ENCODE peak calls at places on chromosomes 12 and 14, in eight cellular contexts. K is CD8-positive, alpha-beta T cell; D is left ventricle myocardium inferior; A is islet precursor cell; T is AG04450; O is left cardiac atrium; U is GM12891; C is HCT116. X is an unnamed sample.

GRCh38 chr12:79424109-79424721 is 266.5 kb downstream of the PAWR start:
- DNase-seq in K (no peak), D (no peak), A (no peak), T (peak; percentile 71), O (no peak), U (no peak), C (no peak), X (no peak)

GRCh38 chr14:75044322-75044721 is 6.9 kb downstream of the MLH3 start:
- DNase-seq in K (no peak), D (no peak), A (no peak), T (no peak), O (no peak), U (no peak), C (no peak), X (no peak)

GRCh38 chr14:49953196-49953595 is 60.3 kb downstream of the ARF6 start:
- DNase-seq in K (no peak), D (no peak), A (peak; percentile 79), T (no peak), O (no peak), U (no peak), C (no peak), X (no peak)

GRCh38 chr12:69291278-69291593 is 51.9 kb downstream of the CPSF6 start:
- DNase-seq in K (no peak), D (no peak), A (no peak), T (no peak), O (no peak), U (no peak), C (no peak), X (no peak)

GRCh38 chr12:38903596-38903995 is 1.8 kb downstream of the CPNE8 start:
- DNase-seq in K (no peak), D (no peak), A (no peak), T (no peak), O (no peak), U (no peak), C (no peak), X (no peak)

GRCh38 chr14:54637829-54638446 is 71.0 kb downstream of the SAMD4A start:
- DNase-seq in K (no peak), D (no peak), A (no peak), T (no peak), O (no peak), U (no peak), C (no peak), X (no peak)

GRCh38 chr12:6090786-6091185 is 33.7 kb downstream of the VWF start:
- DNase-seq in K (no peak), D (peak; percentile 35), A (peak; percentile 45), T (peak; percentile 85), O (peak; percentile 60), U (no peak), C (no peak), X (no peak)

GRCh38 chr14:52007637-52008036 is 18.3 kb downstream of the RTRAF start:
- DNase-seq in K (no peak), D (no peak), A (no peak), T (no peak), O (no peak), U (no peak), C (no peak), X (no peak)

GRCh38 chr12:117188961-117189724 is 1.1 kb downstream of the FBXO21 start:
- DNase-seq in K (no peak), D (no peak), A (peak; percentile 70), T (peak; percentile 20), O (no peak), U (no peak), C (no peak), X (no peak)

GRCh38 chr14:59428581-59429012 is 36.6 kb downstream of the GPR135 start:
- DNase-seq in K (no peak), D (no peak), A (no peak), T (peak; percentile 32), O (no peak), U (no peak), C (no peak), X (no peak)

GRCh38 chr12:69442894-69443293 is 27.3 kb upstream of the FRS2 start:
- DNase-seq in K (no peak), D (no peak), A (no peak), T (peak; percentile 15), O (no peak), U (no peak), C (no peak), X (no peak)

GRCh38 chr14:98906123-98906995 is 365.6 kb downstream of the BCL11B start:
- DNase-seq in K (no peak), D (no peak), A (no peak), T (no peak), O (no peak), U (no peak), C (peak; percentile 33), X (no peak)

GRCh38 chr12:113899844-113900471 is 66.2 kb downstream of the RBM19 start:
- DNase-seq in K (no peak), D (no peak), A (no peak), T (no peak), O (no peak), U (no peak), C (no peak), X (no peak)

GRCh38 chr12:109595321-109595902 is 21.8 kb downstream of the MVK start:
- DNase-seq in K (no peak), D (no peak), A (no peak), T (no peak), O (no peak), U (no peak), C (no peak), X (no peak)

GRCh38 chr12:75877588-75878381 is 153.8 kb downstream of the PHLDA1 start:
- DNase-seq in K (no peak), D (no peak), A (no peak), T (no peak), O (no peak), U (no peak), C (no peak), X (no peak)

GRCh38 chr12:32148372-32148771 is 41.7 kb downstream of the BICD1 start:
- DNase-seq in K (no peak), D (no peak), A (no peak), T (no peak), O (no peak), U (no peak), C (no peak), X (no peak)

GRCh38 chr12:34376133-34376799 is 354.0 kb downstream of the ALG10 start:
- DNase-seq in K (no peak), D (no peak), A (no peak), T (no peak), O (no peak), U (no peak), C (no peak), X (no peak)

GRCh38 chr12:120196363-120196762 is 1.8 kb upstream of the GCN1 start:
- DNase-seq in K (no peak), D (no peak), A (no peak), T (no peak), O (no peak), U (no peak), C (no peak), X (no peak)

GRCh38 chr14:79363291-79363690 is 848.0 kb downstream of the DIO2 start:
- DNase-seq in K (no peak), D (no peak), A (no peak), T (no peak), O (no peak), U (no peak), C (no peak), X (no peak)

GRCh38 chr12:120677765-120678473 is 9.0 kb upstream of the MLEC start:
- DNase-seq in K (no peak), D (peak; percentile 47), A (peak; percentile 75), T (no peak), O (no peak), U (no peak), C (no peak), X (no peak)

GRCh38 chr12:77830952-77831351 is 258 bp downstream of the NAV3 start:
- DNase-seq in K (no peak), D (no peak), A (no peak), T (no peak), O (no peak), U (no peak), C (no peak), X (no peak)

GRCh38 chr14:21096889-21097615 is 1.4 kb downstream of the ZNF219 start:
- DNase-seq in K (no peak), D (no peak), A (no peak), T (no peak), O (no peak), U (no peak), C (no peak), X (no peak)

GRCh38 chr12:45909041-45909713 is 81.2 kb downstream of the SCAF11 start:
- DNase-seq in K (no peak), D (no peak), A (no peak), T (peak; percentile 26), O (no peak), U (no peak), C (no peak), X (no peak)

GRCh38 chr14:68880581-68881105 is 87.8 kb upstream of the ZFP36L1 start:
- DNase-seq in K (no peak), D (no peak), A (no peak), T (no peak), O (no peak), U (no peak), C (no peak), X (no peak)

GRCh38 chr14:90087433-90087832 is 25.6 kb downstream of the KCNK13 start:
- DNase-seq in K (no peak), D (peak; percentile 19), A (no peak), T (peak; percentile 13), O (peak; percentile 58), U (no peak), C (no peak), X (peak; percentile 13)